ENCODE peak calls at places on chromosomes 13 and 19, in five cellular contexts. R is HepG2, A is astrocyte, H is body of pancreas, L is mesenchymal stem cell. D is an unnamed sample.

GRCh38 chr13:51874651-51875050 is 12.9 kb downstream of the CCDC70 start:
- DNase-seq in R (no peak), A (no peak), H (no peak), L (no peak), D (no peak)

GRCh38 chr19:49132974-49133609 is 13.7 kb downstream of the PPFIA3 start:
- DNase-seq in R (no peak), A (no peak), H (peak; percentile 19), L (no peak), D (no peak)

GRCh38 chr19:50854636-50855410 is at the start of gene KLK3:
- DNase-seq in R (no peak), A (no peak), H (no peak), L (no peak), D (no peak)

GRCh38 chr13:44238011-44238421 is 135.6 kb upstream of the SERP2 start:
- DNase-seq in R (no peak), A (peak; percentile 36), H (no peak), L (peak; percentile 80), D (no peak)

GRCh38 chr13:97018029-97018819 is 23.9 kb upstream of the OXGR1 start:
- DNase-seq in R (peak; percentile 36), A (peak; percentile 38), H (peak; percentile 42), L (peak; percentile 71), D (no peak)

GRCh38 chr13:98487016-98487415 is 89.9 kb downstream of the STK24 start:
- DNase-seq in R (no peak), A (no peak), H (no peak), L (no peak), D (no peak)

GRCh38 chr13:110309159-110309476 is 2.0 kb downstream of the COL4A2 start:
- DNase-seq in R (no peak), A (no peak), H (no peak), L (no peak), D (no peak)

GRCh38 chr19:2221250-2221831 is 14.8 kb downstream of the PLEKHJ1 start:
- DNase-seq in R (no peak), A (no peak), H (no peak), L (peak; percentile 54), D (no peak)

GRCh38 chr13:97798171-97798821 is 155.2 kb upstream of the IPO5 start:
- DNase-seq in R (no peak), A (no peak), H (no peak), L (no peak), D (no peak)

GRCh38 chr13:73842621-73843020 is 291.6 kb downstream of the KLF12 start:
- DNase-seq in R (no peak), A (peak; percentile 12), H (no peak), L (no peak), D (no peak)

GRCh38 chr13:111317042-111317550 is 3.3 kb upstream of the TEX29 start:
- DNase-seq in R (no peak), A (no peak), H (no peak), L (no peak), D (no peak)

GRCh38 chr19:2488942-2489731 is 13.2 kb downstream of the GADD45B start:
- DNase-seq in R (no peak), A (no peak), H (peak; percentile 81), L (peak; percentile 58), D (no peak)

GRCh38 chr13:44857736-44858135 is 131.5 kb downstream of the NUFIP1 start:
- DNase-seq in R (no peak), A (no peak), H (no peak), L (no peak), D (no peak)

GRCh38 chr13:113815151-113816058 is 48.5 kb downstream of the GAS6 start:
- DNase-seq in R (no peak), A (no peak), H (no peak), L (peak; percentile 11), D (no peak)

GRCh38 chr13:71249031-71249430 is 618.0 kb downstream of the DACH1 start:
- DNase-seq in R (no peak), A (no peak), H (no peak), L (no peak), D (no peak)

GRCh38 chr13:39457274-39457673 is 145.7 kb downstream of the LHFPL6 start:
- DNase-seq in R (no peak), A (no peak), H (no peak), L (no peak), D (no peak)

DNA sequence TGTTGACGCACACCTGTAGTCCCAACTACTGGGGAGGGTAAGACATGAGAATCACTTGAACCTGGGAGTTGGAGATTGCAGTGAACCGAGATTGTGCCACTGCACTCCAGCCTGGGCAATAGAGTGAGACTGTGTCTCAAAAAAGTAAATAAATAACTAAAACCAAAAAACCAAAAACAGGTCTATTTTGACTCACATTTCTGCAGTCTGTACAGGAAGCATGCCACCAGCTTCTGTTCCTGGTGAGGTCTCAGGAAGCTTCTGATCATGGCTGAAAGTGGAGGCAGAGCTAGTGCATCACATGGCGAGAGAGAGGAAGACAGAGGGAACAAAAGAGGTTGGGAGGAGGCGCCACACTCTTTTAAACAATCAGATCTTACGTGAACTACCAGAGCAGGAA is 142.5 kb downstream of the ITGBL1 start:
- DNase-seq in R (no peak), A (no peak), H (no peak), L (no peak), D (no peak)
- H3K9me3 ChIP-seq in R (no peaks in the 10 kb centered on the region), A (no peaks in the 10 kb centered on the region), H (no peaks in the 10 kb centered on the region), L (peaks cover 4% of the 10 kb centered on the region), D (peaks cover 5% of the 10 kb centered on the region)

GRCh38 chr19:57829316-57829715 is 783 bp upstream of the ZNF587B start:
- DNase-seq in R (peak; percentile 59), A (peak; percentile 41), H (no peak), L (peak; percentile 33), D (no peak)

GRCh38 chr19:57825501-57825900 is 4.6 kb upstream of the ZNF587B start:
- DNase-seq in R (no peak), A (no peak), H (no peak), L (peak; percentile 50), D (no peak)

DNA sequence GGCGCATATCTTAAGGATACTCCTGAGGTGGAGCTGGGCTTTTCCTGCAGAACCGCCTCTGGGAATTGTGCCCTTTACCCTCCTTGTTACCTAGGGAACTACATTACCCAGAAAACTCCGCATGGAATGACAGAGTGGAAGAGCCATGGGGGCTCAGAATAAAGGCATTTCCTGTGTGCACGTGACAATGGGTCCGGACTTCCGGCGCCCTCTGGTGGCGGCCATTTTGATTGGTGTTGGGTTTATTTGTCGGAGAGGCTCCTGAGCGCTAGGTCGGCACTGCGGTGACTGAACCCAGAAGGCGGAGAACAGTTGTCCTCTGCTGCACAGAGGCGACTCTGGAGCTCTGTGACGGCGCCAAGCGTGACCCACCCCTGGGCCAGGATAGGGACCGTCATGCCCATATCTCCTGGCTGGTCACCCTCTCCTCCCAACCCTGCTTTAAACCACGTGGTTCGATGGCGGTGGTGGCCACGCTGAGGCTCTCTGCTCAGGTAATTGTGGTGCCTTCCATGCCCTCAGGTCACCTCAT is at the start of gene ZNF587B:
- DNase-seq in R (peak; percentile 47), A (peak; percentile 44), H (peak; percentile 58), L (peak; percentile 88), D (peak; percentile 17)
- H3K4me3 ChIP-seq in R (no peak within 1 kb of the TSS), A (peak within 1 kb of the TSS; percentile 61), H (no peak within 1 kb of the TSS), L (peak within 1 kb of the TSS; percentile 68), D (no peak within 1 kb of the TSS)

GRCh38 chr19:16883518-16883917 is 5.3 kb upstream of the F2RL3 start:
- DNase-seq in R (no peak), A (no peak), H (no peak), L (no peak), D (no peak)
- H3K9me3 ChIP-seq in R (peaks cover 23% of the 10 kb centered on the region), A (peaks cover 4% of the 10 kb centered on the region), H (no peaks in the 10 kb centered on the region), L (peaks cover 7% of the 10 kb centered on the region), D (peaks cover 19% of the 10 kb centered on the region)

GRCh38 chr13:34943675-34944634 is 1.9 kb downstream of the NBEA start:
- DNase-seq in R (no peak), A (no peak), H (no peak), L (no peak), D (no peak)
- H3K4me3 ChIP-seq in R (peak overlapping the region; percentile 81), A (no peak overlapping the region), H (no peak overlapping the region), L (peak overlapping the region; percentile 86), D (no peak overlapping the region)

GRCh38 chr19:9148687-9149086 is 8.5 kb downstream of the ZNF317 start:
- DNase-seq in R (no peak), A (no peak), H (no peak), L (no peak), D (no peak)
- H3K9me3 ChIP-seq in R (peaks cover 53% of the 10 kb centered on the region), A (peaks cover 17% of the 10 kb centered on the region), H (no peaks in the 10 kb centered on the region), L (peaks cover 84% of the 10 kb centered on the region), D (peaks cover 93% of the 10 kb centered on the region)

GRCh38 chr19:34773555-34773864 is 495 bp upstream of the ZNF599 start:
- DNase-seq in R (no peak), A (no peak), H (no peak), L (no peak), D (no peak)
- H3K4me3 ChIP-seq in R (peak overlapping the region; percentile 71), A (peak overlapping the region; percentile 89), H (no peak overlapping the region), L (peak overlapping the region; percentile 90), D (peak overlapping the region; percentile 90)

GRCh38 chr13:63005625-63006024 is 1590.0 kb upstream of the PCDH20 start:
- DNase-seq in R (no peak), A (no peak), H (no peak), L (no peak), D (no peak)
- H3K9me3 ChIP-seq in R (peaks cover 87% of the 10 kb centered on the region), A (peaks cover 11% of the 10 kb centered on the region), H (no peaks in the 10 kb centered on the region), L (peaks cover 52% of the 10 kb centered on the region), D (peaks cover 2% of the 10 kb centered on the region)

DNA sequence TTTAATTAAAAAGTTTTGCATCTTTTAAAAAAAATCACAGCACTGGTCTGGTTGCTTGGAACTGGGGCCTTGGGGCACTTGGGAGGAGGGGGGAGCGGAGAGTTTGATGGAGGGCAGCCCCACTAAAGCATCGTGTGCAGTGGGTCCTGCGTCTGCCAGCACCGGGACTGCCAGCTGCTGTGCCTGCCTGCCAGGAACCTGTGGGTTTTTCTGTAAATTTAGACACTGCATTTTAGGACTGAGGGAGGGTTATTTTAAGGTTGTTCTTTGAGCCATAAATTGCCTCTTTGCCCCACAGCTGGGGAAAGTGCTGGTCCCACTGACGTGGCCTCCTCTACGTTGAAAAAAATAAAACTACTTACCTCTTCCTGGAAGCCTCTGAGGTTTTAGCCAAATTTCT is 2.9 kb downstream of the KLF2 start:
- DNase-seq in R (no peak), A (no peak), H (no peak), L (no peak), D (no peak)
- H3K4me3 ChIP-seq in R (no peak overlapping the region), A (peak overlapping the region; percentile 83), H (no peak overlapping the region), L (no peak overlapping the region), D (no peak overlapping the region)

GRCh38 chr13:100627142-100627541 is 38.6 kb upstream of the GGACT start:
- DNase-seq in R (no peak), A (no peak), H (no peak), L (no peak), D (no peak)
- H3K9me3 ChIP-seq in R (no peaks in the 10 kb centered on the region), A (no peaks in the 10 kb centered on the region), H (no peaks in the 10 kb centered on the region), L (no peaks in the 10 kb centered on the region), D (no peaks in the 10 kb centered on the region)

DNA sequence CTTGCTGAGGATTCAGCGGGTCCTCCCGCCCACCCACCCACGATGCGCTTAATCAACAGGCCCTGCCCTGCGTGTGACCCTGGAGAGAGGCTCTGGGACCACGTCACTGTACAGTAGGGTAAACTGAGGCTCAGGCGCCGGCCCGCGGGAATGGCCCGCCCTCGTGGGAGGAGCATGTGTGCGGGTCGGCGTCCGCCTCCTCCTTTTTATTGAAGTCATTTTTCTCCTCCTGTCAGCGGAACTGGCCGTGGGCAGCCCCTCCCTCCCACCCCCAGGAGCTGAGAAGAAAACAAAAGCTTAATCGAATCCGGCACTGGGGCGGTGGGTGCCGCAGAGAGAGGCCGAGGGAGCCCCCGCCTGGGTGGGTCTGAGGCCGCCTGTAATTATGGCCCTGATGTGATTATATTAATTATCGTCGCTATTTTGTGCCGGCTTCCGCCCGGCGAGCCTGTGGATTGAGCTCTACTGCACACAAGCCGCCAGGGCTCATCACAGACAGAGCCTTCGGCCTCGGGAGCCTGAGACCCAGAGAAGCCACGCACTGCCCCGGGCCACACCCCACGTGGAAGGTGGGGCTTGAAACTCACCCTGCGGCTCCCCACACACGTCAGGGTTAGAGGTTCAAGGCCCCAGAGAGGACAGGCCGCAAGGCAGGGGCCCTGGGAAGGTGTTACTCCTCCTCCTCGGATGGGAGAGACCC is 7.0 kb downstream of the C2CD4C start:
- DNase-seq in R (no peak), A (no peak), H (peak; percentile 11), L (no peak), D (no peak)
- H3K4me3 ChIP-seq in R (no peak overlapping the region), A (no peak overlapping the region), H (no peak overlapping the region), L (no peak overlapping the region), D (no peak overlapping the region)